ENCODE peak calls at places on chromosomes 1 and 21, in nine cellular contexts. One of them, this sample, is unnamed. For H3K4me1, the result is how much of the 10 kb centered on the place peaks cover.

GRCh38 chr1:48471103-48471502 is 901 bp downstream of the SPATA6 start:
- DNase-seq in Panc1: peak
- DNase-seq in neural progenitor cell: no peak
- DNase-seq in heart right ventricle: no peak
- DNase-seq in A549: no peak
- DNase-seq in lower lobe of right lung: no peak
- DNase-seq in cardiac muscle cell: peak
- DNase-seq in tibial nerve: no peak
- DNase-seq in SK-N-SH: no peak
- DNase-seq in this sample: no peak

GRCh38 chr21:43315244-43316137 is 111.4 kb downstream of the SIK1 start:
- DNase-seq in SK-N-SH: no peak
- DNase-seq in neural progenitor cell: no peak
- DNase-seq in lower lobe of right lung: no peak
- DNase-seq in Panc1: no peak
- DNase-seq in A549: no peak
- DNase-seq in cardiac muscle cell: no peak
- DNase-seq in tibial nerve: no peak
- DNase-seq in heart right ventricle: no peak
- DNase-seq in this sample: no peak

GRCh38 chr1:245154429-245155185 is at the start of gene KIF26B:
- DNase-seq in A549: peak
- DNase-seq in lower lobe of right lung: no peak
- DNase-seq in neural progenitor cell: peak
- DNase-seq in tibial nerve: no peak
- DNase-seq in heart right ventricle: peak
- DNase-seq in SK-N-SH: peak
- DNase-seq in Panc1: no peak
- DNase-seq in cardiac muscle cell: peak
- DNase-seq in this sample: peak

GRCh38 chr1:2555634-2556276 is 416 bp upstream of the TNFRSF14 start:
- DNase-seq in A549: no peak
- DNase-seq in SK-N-SH: no peak
- DNase-seq in cardiac muscle cell: peak
- DNase-seq in Panc1: no peak
- DNase-seq in tibial nerve: peak
- DNase-seq in lower lobe of right lung: peak
- DNase-seq in heart right ventricle: peak
- DNase-seq in neural progenitor cell: no peak
- DNase-seq in this sample: peak

GRCh38 chr1:67647036-67647798 is 37.8 kb upstream of the GADD45A start:
- DNase-seq in heart right ventricle: no peak
- DNase-seq in SK-N-SH: peak
- DNase-seq in lower lobe of right lung: no peak
- DNase-seq in cardiac muscle cell: peak
- DNase-seq in Panc1: no peak
- DNase-seq in A549: no peak
- DNase-seq in neural progenitor cell: no peak
- DNase-seq in tibial nerve: no peak
- DNase-seq in this sample: no peak

GRCh38 chr1:51569284-51570062 is 47.4 kb upstream of the OSBPL9 start:
- DNase-seq in heart right ventricle: no peak
- DNase-seq in SK-N-SH: no peak
- DNase-seq in cardiac muscle cell: peak
- DNase-seq in neural progenitor cell: no peak
- DNase-seq in tibial nerve: no peak
- DNase-seq in lower lobe of right lung: no peak
- DNase-seq in A549: peak
- DNase-seq in Panc1: peak
- DNase-seq in this sample: no peak

GRCh38 chr1:223007935-223008334 is 135.1 kb downstream of the TLR5 start:
- DNase-seq in SK-N-SH: no peak
- DNase-seq in A549: no peak
- DNase-seq in tibial nerve: no peak
- DNase-seq in Panc1: no peak
- DNase-seq in neural progenitor cell: no peak
- DNase-seq in cardiac muscle cell: no peak
- DNase-seq in lower lobe of right lung: no peak
- DNase-seq in heart right ventricle: no peak
- DNase-seq in this sample: no peak

GRCh38 chr21:33380483-33380998 is 22.7 kb upstream of the IFNGR2 start:
- DNase-seq in tibial nerve: peak
- DNase-seq in lower lobe of right lung: peak
- DNase-seq in A549: peak
- DNase-seq in cardiac muscle cell: peak
- DNase-seq in SK-N-SH: no peak
- DNase-seq in heart right ventricle: peak
- DNase-seq in neural progenitor cell: no peak
- DNase-seq in Panc1: peak
- DNase-seq in this sample: peak

GRCh38 chr1:32249831-32250525 is 1.1 kb upstream of the LCK start:
- DNase-seq in SK-N-SH: no peak
- DNase-seq in neural progenitor cell: no peak
- DNase-seq in lower lobe of right lung: no peak
- DNase-seq in cardiac muscle cell: no peak
- DNase-seq in A549: no peak
- DNase-seq in Panc1: no peak
- DNase-seq in tibial nerve: no peak
- DNase-seq in heart right ventricle: peak
- DNase-seq in this sample: no peak

GRCh38 chr1:113279776-113280391 is 110.4 kb upstream of the MAGI3 start:
- DNase-seq in SK-N-SH: no peak
- DNase-seq in tibial nerve: no peak
- DNase-seq in neural progenitor cell: no peak
- DNase-seq in cardiac muscle cell: no peak
- DNase-seq in lower lobe of right lung: no peak
- DNase-seq in Panc1: no peak
- DNase-seq in heart right ventricle: no peak
- DNase-seq in A549: no peak
- DNase-seq in this sample: no peak

GRCh38 chr1:15691434-15692032 is 7.4 kb downstream of the PLEKHM2 start:
- DNase-seq in A549: no peak
- DNase-seq in heart right ventricle: peak
- DNase-seq in Panc1: no peak
- DNase-seq in cardiac muscle cell: peak
- DNase-seq in neural progenitor cell: no peak
- DNase-seq in tibial nerve: no peak
- DNase-seq in SK-N-SH: no peak
- DNase-seq in lower lobe of right lung: no peak
- DNase-seq in this sample: no peak

GRCh38 chr1:185559684-185560310 is 174.4 kb upstream of the HMCN1 start:
- DNase-seq in Panc1: no peak
- DNase-seq in neural progenitor cell: peak
- DNase-seq in tibial nerve: no peak
- DNase-seq in A549: peak
- DNase-seq in heart right ventricle: no peak
- DNase-seq in cardiac muscle cell: peak
- DNase-seq in lower lobe of right lung: peak
- DNase-seq in SK-N-SH: peak
- DNase-seq in this sample: peak

GRCh38 chr1:243268284-243268653 is 12.4 kb downstream of the SDCCAG8 start:
- DNase-seq in A549: peak
- DNase-seq in heart right ventricle: no peak
- DNase-seq in tibial nerve: no peak
- DNase-seq in lower lobe of right lung: no peak
- DNase-seq in neural progenitor cell: no peak
- DNase-seq in cardiac muscle cell: peak
- DNase-seq in Panc1: no peak
- DNase-seq in SK-N-SH: no peak
- DNase-seq in this sample: no peak

GRCh38 chr1:14487671-14488070 is 110.8 kb upstream of the KAZN start:
- DNase-seq in heart right ventricle: no peak
- DNase-seq in neural progenitor cell: no peak
- DNase-seq in lower lobe of right lung: no peak
- DNase-seq in tibial nerve: no peak
- DNase-seq in cardiac muscle cell: peak
- DNase-seq in A549: no peak
- DNase-seq in Panc1: no peak
- DNase-seq in SK-N-SH: no peak
- DNase-seq in this sample: no peak

GRCh38 chr1:175877939-175878730 is 134.7 kb upstream of the TNR start:
- DNase-seq in tibial nerve: no peak
- DNase-seq in lower lobe of right lung: no peak
- DNase-seq in cardiac muscle cell: no peak
- DNase-seq in SK-N-SH: no peak
- DNase-seq in heart right ventricle: no peak
- DNase-seq in neural progenitor cell: no peak
- DNase-seq in A549: no peak
- DNase-seq in Panc1: no peak
- DNase-seq in this sample: no peak

GRCh38 chr1:176073524-176074157 is 133.4 kb downstream of the COP1 start:
- DNase-seq in heart right ventricle: no peak
- DNase-seq in neural progenitor cell: peak
- DNase-seq in tibial nerve: no peak
- DNase-seq in lower lobe of right lung: no peak
- DNase-seq in cardiac muscle cell: peak
- DNase-seq in Panc1: peak
- DNase-seq in A549: peak
- DNase-seq in SK-N-SH: peak
- DNase-seq in this sample: no peak

GRCh38 chr1:16145988-16146887 is 9.6 kb downstream of the EPHA2 start:
- DNase-seq in A549: peak
- DNase-seq in SK-N-SH: peak
- DNase-seq in neural progenitor cell: peak
- DNase-seq in lower lobe of right lung: peak
- DNase-seq in tibial nerve: no peak
- DNase-seq in cardiac muscle cell: peak
- DNase-seq in heart right ventricle: peak
- DNase-seq in Panc1: no peak
- DNase-seq in this sample: peak

GRCh38 chr1:17196496-17197180 is 8.3 kb upstream of the PADI1 start:
- DNase-seq in tibial nerve: no peak
- DNase-seq in Panc1: no peak
- DNase-seq in heart right ventricle: no peak
- DNase-seq in cardiac muscle cell: no peak
- DNase-seq in lower lobe of right lung: no peak
- DNase-seq in neural progenitor cell: no peak
- DNase-seq in SK-N-SH: no peak
- DNase-seq in A549: no peak
- DNase-seq in this sample: no peak

GRCh38 chr1:237226177-237226944 is 184.4 kb downstream of the RYR2 start:
- DNase-seq in tibial nerve: no peak
- DNase-seq in cardiac muscle cell: no peak
- DNase-seq in SK-N-SH: no peak
- DNase-seq in Panc1: no peak
- DNase-seq in neural progenitor cell: no peak
- DNase-seq in A549: no peak
- DNase-seq in lower lobe of right lung: no peak
- DNase-seq in heart right ventricle: no peak
- DNase-seq in this sample: no peak

DNA sequence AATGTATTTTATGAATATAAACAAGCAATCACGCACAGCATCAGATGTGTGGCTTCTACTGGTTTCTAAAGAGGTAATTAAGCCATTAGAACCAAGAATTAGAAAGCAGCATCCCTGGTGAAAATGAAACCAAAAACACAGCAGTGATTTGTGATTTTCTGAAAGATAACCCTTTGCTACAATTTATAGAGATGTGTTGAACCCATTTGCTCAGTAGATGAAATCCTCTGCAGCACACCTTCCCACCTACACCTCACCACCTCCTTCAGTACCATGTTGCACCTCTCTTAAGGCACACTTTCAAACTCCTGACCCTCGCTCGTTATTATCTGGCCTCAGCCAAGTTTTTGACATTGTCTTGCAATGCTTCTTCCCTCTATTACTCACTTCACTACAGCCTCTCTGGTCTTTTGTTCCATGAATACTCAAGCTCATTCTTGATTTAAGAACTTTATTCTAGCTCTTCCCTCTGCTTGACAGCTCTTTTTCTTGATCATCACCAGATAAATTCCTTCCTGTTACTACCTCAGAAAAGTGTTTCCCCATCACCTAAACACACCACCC is 38.6 kb downstream of the NSL1 start:
- DNase-seq in tibial nerve: no peak
- DNase-seq in A549: no peak
- DNase-seq in Panc1: no peak
- DNase-seq in SK-N-SH: no peak
- DNase-seq in heart right ventricle: no peak
- DNase-seq in neural progenitor cell: no peak
- DNase-seq in lower lobe of right lung: no peak
- DNase-seq in cardiac muscle cell: peak
- DNase-seq in this sample: no peak
- H3K4me3 ChIP-seq in tibial nerve: peak
- H3K4me3 ChIP-seq in A549: no peak
- H3K4me3 ChIP-seq in Panc1: no peak
- H3K4me3 ChIP-seq in SK-N-SH: no peak
- H3K4me3 ChIP-seq in heart right ventricle: no peak
- H3K4me3 ChIP-seq in neural progenitor cell: no peak
- H3K4me3 ChIP-seq in lower lobe of right lung: peak
- H3K4me3 ChIP-seq in cardiac muscle cell: no peak
- H3K4me3 ChIP-seq in this sample: peak

GRCh38 chr1:81410919-81411318 is 389.8 kb upstream of the ADGRL2 start:
- DNase-seq in tibial nerve: no peak
- DNase-seq in Panc1: no peak
- DNase-seq in A549: no peak
- DNase-seq in cardiac muscle cell: no peak
- DNase-seq in SK-N-SH: no peak
- DNase-seq in neural progenitor cell: no peak
- DNase-seq in heart right ventricle: no peak
- DNase-seq in lower lobe of right lung: no peak
- DNase-seq in this sample: no peak
- H3K4me1 ChIP-seq in tibial nerve: under half
- H3K4me1 ChIP-seq in Panc1: under half
- H3K4me1 ChIP-seq in A549: under half
- H3K4me1 ChIP-seq in cardiac muscle cell: under half
- H3K4me1 ChIP-seq in SK-N-SH: under half
- H3K4me1 ChIP-seq in neural progenitor cell: under half
- H3K4me1 ChIP-seq in heart right ventricle: under half
- H3K4me1 ChIP-seq in lower lobe of right lung: under half
- H3K4me1 ChIP-seq in this sample: under half

DNA sequence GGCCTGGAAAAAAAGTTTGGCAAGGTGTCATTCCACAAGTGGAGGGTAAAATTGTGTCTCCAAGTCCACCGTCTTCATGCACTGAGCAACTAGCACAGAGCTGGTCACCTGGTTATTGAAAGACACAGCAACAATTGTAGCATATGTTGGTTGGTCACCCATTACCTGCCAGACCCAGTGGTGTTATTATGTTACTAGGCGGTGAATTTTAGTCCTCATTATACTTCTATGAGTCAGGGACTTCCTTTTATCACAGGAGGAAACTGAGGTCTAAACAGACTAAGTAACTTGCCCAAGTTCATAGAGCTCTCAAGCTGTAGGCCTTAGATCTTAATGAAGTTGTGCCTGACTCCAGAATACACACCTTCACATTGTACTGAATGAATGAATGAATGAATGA is 94.9 kb upstream of the VANGL1 start:
- DNase-seq in tibial nerve: no peak
- DNase-seq in SK-N-SH: no peak
- DNase-seq in Panc1: no peak
- DNase-seq in A549: no peak
- DNase-seq in cardiac muscle cell: no peak
- DNase-seq in lower lobe of right lung: no peak
- DNase-seq in neural progenitor cell: no peak
- DNase-seq in heart right ventricle: no peak
- DNase-seq in this sample: no peak
- H3K27ac ChIP-seq in tibial nerve: peak
- H3K27ac ChIP-seq in SK-N-SH: peak
- H3K27ac ChIP-seq in Panc1: no peak
- H3K27ac ChIP-seq in A549: no peak
- H3K27ac ChIP-seq in cardiac muscle cell: no peak
- H3K27ac ChIP-seq in lower lobe of right lung: no peak
- H3K27ac ChIP-seq in neural progenitor cell: no peak
- H3K27ac ChIP-seq in heart right ventricle: no peak
- H3K27ac ChIP-seq in this sample: no peak

GRCh38 chr1:37540036-37540785 is 13.9 kb downstream of the SNIP1 start:
- DNase-seq in Panc1: no peak
- DNase-seq in tibial nerve: no peak
- DNase-seq in lower lobe of right lung: no peak
- DNase-seq in heart right ventricle: no peak
- DNase-seq in cardiac muscle cell: no peak
- DNase-seq in neural progenitor cell: no peak
- DNase-seq in SK-N-SH: no peak
- DNase-seq in A549: no peak
- DNase-seq in this sample: no peak
- H3K4me3 ChIP-seq in Panc1: no peak
- H3K4me3 ChIP-seq in tibial nerve: no peak
- H3K4me3 ChIP-seq in lower lobe of right lung: no peak
- H3K4me3 ChIP-seq in heart right ventricle: no peak
- H3K4me3 ChIP-seq in cardiac muscle cell: no peak
- H3K4me3 ChIP-seq in neural progenitor cell: no peak
- H3K4me3 ChIP-seq in SK-N-SH: no peak
- H3K4me3 ChIP-seq in A549: no peak
- H3K4me3 ChIP-seq in this sample: no peak